ENCODE peak calls at places on chromosome 9, in ten cellular contexts. G is body of pancreas, K is uterus, C is gastrocnemius medialis, P is sigmoid colon, B is GM12891, J is HepG2, I is tibial nerve, H is lower leg skin, M is adrenal gland. T is an unnamed sample.

GRCh38 chr9:128011071-128011817 is 30.5 kb upstream of the EEIG1 start:
- DNase-seq in J (peak), K (no peak), I (no peak), M (peak), P (no peak), C (no peak), G (no peak), B (no peak), H (no peak), T (no peak)

GRCh38 chr9:135409286-135410200 is 70.0 kb upstream of the PPP1R26 start:
- DNase-seq in H (no peak), I (no peak), B (no peak), K (no peak), P (no peak), J (no peak), G (no peak), C (no peak), M (no peak), T (no peak)

GRCh38 chr9:91334053-91334452 is 27.7 kb downstream of the AUH start:
- DNase-seq in M (no peak), I (no peak), P (no peak), J (no peak), G (no peak), H (no peak), C (no peak), B (no peak), K (no peak), T (no peak)

GRCh38 chr9:104586496-104587180 is 12.6 kb downstream of the OR13C5 start:
- DNase-seq in I (no peak), J (no peak), M (no peak), B (no peak), C (no peak), H (no peak), K (no peak), G (no peak), P (no peak), T (no peak)

GRCh38 chr9:98768344-98768743 is 28.0 kb downstream of the ANKS6 start:
- DNase-seq in B (no peak), C (no peak), P (no peak), H (no peak), M (no peak), K (no peak), J (no peak), I (no peak), G (no peak), T (no peak)

GRCh38 chr9:84945878-84946538 is 276.5 kb downstream of the NTRK2 start:
- DNase-seq in B (no peak), I (no peak), K (no peak), H (no peak), M (no peak), P (no peak), J (no peak), C (no peak), G (no peak), T (no peak)

GRCh38 chr9:110033869-110034268 is 174.1 kb downstream of the C9orf152 start:
- DNase-seq in K (no peak), J (no peak), H (no peak), M (no peak), G (no peak), P (no peak), I (no peak), B (no peak), C (no peak), T (no peak)

GRCh38 chr9:117696141-117696540 is 8.1 kb upstream of the TLR4 start:
- DNase-seq in C (peak), K (no peak), G (no peak), H (no peak), B (no peak), J (no peak), M (no peak), P (no peak), I (no peak), T (no peak)

GRCh38 chr9:108322326-108323098 is 533.3 kb downstream of the ACTL7B start:
- DNase-seq in B (no peak), G (no peak), K (no peak), M (no peak), P (no peak), J (no peak), H (no peak), C (no peak), I (no peak), T (no peak)

GRCh38 chr9:93600504-93600903 is 24.1 kb downstream of the PHF2 start:
- DNase-seq in G (no peak), P (no peak), B (no peak), H (no peak), I (no peak), C (no peak), K (no peak), M (no peak), J (no peak), T (no peak)

GRCh38 chr9:137304383-137305059 is 2.5 kb upstream of the NRARP start:
- DNase-seq in P (no peak), J (no peak), I (no peak), C (no peak), G (peak), B (no peak), M (no peak), K (no peak), H (no peak), T (no peak)

GRCh38 chr9:112049834-112050516 is 125.1 kb downstream of the SUSD1 start:
- DNase-seq in I (no peak), M (no peak), C (no peak), H (no peak), G (no peak), K (no peak), P (no peak), J (no peak), B (no peak), T (no peak)

GRCh38 chr9:100411472-100412270 is 15.3 kb upstream of the MSANTD3 start:
- DNase-seq in C (peak), H (peak), B (peak), M (peak), G (peak), K (peak), I (peak), J (peak), P (peak), T (peak)

GRCh38 chr9:83471223-83471622 is 67.0 kb downstream of the FRMD3 start:
- DNase-seq in B (no peak), H (no peak), M (no peak), C (no peak), P (no peak), G (no peak), I (no peak), J (no peak), K (no peak), T (no peak)

GRCh38 chr9:14417230-14417629 is 103.3 kb upstream of the NFIB start:
- DNase-seq in K (no peak), C (no peak), I (no peak), M (no peak), B (no peak), J (no peak), P (no peak), G (no peak), H (no peak), T (no peak)

GRCh38 chr9:69122391-69123141 is 51.5 kb upstream of the TJP2 start:
- DNase-seq in B (peak), G (peak), J (peak), P (no peak), H (peak), M (no peak), I (no peak), C (no peak), K (no peak), T (no peak)

GRCh38 chr9:84557751-84558150 is 111.8 kb upstream of the NTRK2 start:
- DNase-seq in B (no peak), H (no peak), G (no peak), M (no peak), I (no peak), P (no peak), C (no peak), K (no peak), J (no peak), T (no peak)

GRCh38 chr9:125910286-125910685 is 163.1 kb downstream of the PBX3 start:
- DNase-seq in B (no peak), P (no peak), J (no peak), I (no peak), C (no peak), M (no peak), G (no peak), K (no peak), H (no peak), T (no peak)

GRCh38 chr9:112863781-112864180 is 26.9 kb downstream of the SLC46A2 start:
- DNase-seq in J (no peak), B (no peak), H (no peak), I (no peak), G (no peak), C (no peak), K (no peak), P (no peak), M (no peak), T (no peak)

GRCh38 chr9:24500761-24501160 is 44.9 kb downstream of the IZUMO3 start:
- DNase-seq in M (no peak), J (no peak), P (no peak), C (no peak), H (no peak), K (no peak), G (no peak), B (no peak), I (no peak), T (no peak)

GRCh38 chr9:31119882-31120481 is 1264.5 kb upstream of the ACO1 start:
- DNase-seq in G (no peak), B (no peak), J (peak), M (peak), I (no peak), P (no peak), H (no peak), K (no peak), C (no peak), T (no peak)

GRCh38 chr9:121222524-121223171 is 21.0 kb upstream of the RAB14 start:
- DNase-seq in J (peak), K (no peak), M (no peak), G (peak), B (no peak), P (no peak), H (no peak), I (no peak), C (no peak), T (no peak)

GRCh38 chr9:14323083-14323968 is 9.4 kb upstream of the NFIB start:
- DNase-seq in B (no peak), H (no peak), J (no peak), G (no peak), P (no peak), K (no peak), M (no peak), I (no peak), C (no peak), T (no peak)

GRCh38 chr9:91198405-91198804 is 163.3 kb downstream of the AUH start:
- DNase-seq in I (no peak), K (no peak), C (no peak), P (no peak), B (no peak), G (no peak), M (no peak), H (no peak), J (peak), T (no peak)

GRCh38 chr9:136566899-136567298 is 21.1 kb upstream of the NOTCH1 start:
- DNase-seq in B (no peak), C (peak), G (peak), M (peak), H (no peak), I (peak), P (peak), K (peak), J (no peak), T (no peak)

DNA sequence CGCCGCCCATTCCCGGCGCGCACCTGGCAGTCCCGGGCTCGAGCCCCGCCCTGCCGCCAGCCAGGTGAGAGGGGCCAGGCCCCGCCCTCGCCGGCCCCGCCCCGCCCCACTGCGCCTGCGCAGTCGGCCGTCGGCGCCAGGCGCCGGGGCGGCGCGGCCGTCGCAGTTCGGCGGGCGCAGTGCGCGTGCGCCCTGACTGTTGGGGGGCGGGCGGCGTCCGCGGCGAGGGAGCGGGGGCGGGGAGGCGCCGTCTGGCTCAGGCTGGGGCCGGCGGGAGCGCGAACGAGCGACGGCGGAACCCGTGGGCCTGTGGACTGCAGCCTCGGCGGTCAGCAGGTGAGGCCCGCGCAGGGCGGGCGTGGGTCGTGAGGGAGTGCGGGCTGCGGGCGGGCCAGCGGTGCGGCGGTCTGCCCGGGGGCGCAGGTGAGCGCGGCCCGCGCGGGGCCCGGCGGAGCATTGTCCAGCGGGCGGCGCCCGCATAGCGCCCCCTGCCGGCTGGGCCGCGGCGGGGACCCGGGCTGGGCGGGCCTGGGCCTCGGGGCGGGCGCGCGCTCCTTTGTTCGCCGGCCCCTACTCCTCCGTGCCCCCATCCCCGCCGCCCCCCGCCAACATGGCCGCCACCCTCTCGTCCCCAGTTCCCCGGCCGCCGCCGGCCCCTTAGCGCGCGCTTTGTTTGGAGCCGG is at the start of gene SPIN1:
- DNase-seq in J (peak), K (peak), C (peak), B (peak), G (peak), M (peak), H (no peak), I (peak), P (peak), T (peak)
- TF ChIP-seq POLR2A in J (no peak), K (peak), C (peak), B (peak), G (no peak), M (peak), H (peak), I (no peak), P (no peak), T (no peak)

GRCh38 chr9:95940265-95940664 is 64.8 kb downstream of the ERCC6L2 start:
- DNase-seq in J (no peak), P (no peak), K (no peak), G (no peak), B (no peak), H (no peak), I (no peak), C (no peak), M (no peak), T (no peak)
- TF ChIP-seq POLR2A in J (no peak), P (no peak), K (no peak), G (no peak), B (no peak), H (no peak), I (no peak), C (no peak), M (no peak), T (no peak)

GRCh38 chr9:114077162-114077837 is 800 bp downstream of the AMBP start:
- DNase-seq in C (no peak), P (no peak), H (no peak), M (no peak), B (no peak), K (no peak), I (no peak), G (no peak), J (no peak), T (no peak)
- TF ChIP-seq POLR2A in C (no peak), P (no peak), H (no peak), M (no peak), B (no peak), K (no peak), I (no peak), G (no peak), J (no peak), T (no peak)

GRCh38 chr9:114397848-114398605 is 10.2 kb upstream of the AKNA start:
- DNase-seq in K (peak), C (peak), H (peak), B (peak), M (peak), P (peak), G (peak), I (peak), J (peak), T (peak)
- TF ChIP-seq POLR2A in K (peak), C (peak), H (no peak), B (no peak), M (no peak), P (peak), G (peak), I (peak), J (peak), T (peak)

GRCh38 chr9:122904823-122905710 is at the start of gene RC3H2:
- DNase-seq in I (peak), P (peak), G (peak), K (peak), M (peak), H (peak), J (peak), B (peak), C (peak), T (peak)
- TF ChIP-seq POLR2A in I (peak), P (peak), G (peak), K (peak), M (peak), H (peak), J (peak), B (peak), C (peak), T (peak)

GRCh38 chr9:81625969-81626368 is 63.4 kb downstream of the TLE1 start:
- DNase-seq in B (no peak), J (no peak), K (no peak), C (no peak), M (no peak), I (no peak), P (no peak), H (no peak), G (no peak), T (no peak)

GRCh38 chr9:81628897-81629296 is 60.5 kb downstream of the TLE1 start:
- DNase-seq in M (no peak), P (no peak), G (no peak), J (peak), C (no peak), H (no peak), B (no peak), K (no peak), I (no peak), T (no peak)

GRCh38 chr9:81623778-81624177 is 65.6 kb downstream of the TLE1 start:
- DNase-seq in J (no peak), C (no peak), I (no peak), H (no peak), K (no peak), M (no peak), P (no peak), G (no peak), B (no peak), T (no peak)

GRCh38 chr9:81627481-81627880 is 61.9 kb downstream of the TLE1 start:
- DNase-seq in G (no peak), K (no peak), B (no peak), M (no peak), J (no peak), I (no peak), C (no peak), H (no peak), P (no peak), T (no peak)

GRCh38 chr9:81626511-81626910 is 62.8 kb downstream of the TLE1 start:
- DNase-seq in P (no peak), K (no peak), G (no peak), C (no peak), I (no peak), M (no peak), J (peak), H (no peak), B (no peak), T (no peak)
- TF ChIP-seq POLR2A in P (no peak), K (no peak), G (no peak), C (no peak), I (no peak), M (no peak), J (no peak), H (no peak), B (no peak), T (no peak)

T was measured in breast epithelium.